ENCODE peak calls at places on chromosomes 11 and 22, in six cellular contexts. B, X, V, F, Q and I are unnamed samples. For H3K9me3, the result is how much of the 10 kb centered on the place peaks cover.

GRCh38 chr11:126082251-126083109 is 19.8 kb upstream of the CDON start:
- DNase-seq in F (no peak), Q (no peak), B (no peak), V (no peak), X (no peak), I (no peak)

GRCh38 chr11:100637706-100638105 is 49.4 kb upstream of the ARHGAP42 start:
- DNase-seq in V (no peak), B (no peak), F (no peak), X (no peak), Q (no peak), I (no peak)

GRCh38 chr11:87399341-87399740 is 361.6 kb downstream of the TMEM135 start:
- DNase-seq in B (no peak), F (no peak), X (no peak), V (no peak), Q (no peak), I (no peak)

GRCh38 chr22:25109878-25110595 is 89.6 kb upstream of the CRYBB3 start:
- DNase-seq in Q (no peak), X (no peak), F (no peak), B (no peak), V (no peak), I (no peak)

GRCh38 chr11:72742522-72743320 is 9.5 kb downstream of the ARAP1 start:
- DNase-seq in F (no peak), Q (no peak), V (no peak), X (no peak), B (no peak), I (no peak)

GRCh38 chr11:134261626-134262488 is 8.5 kb downstream of the ACAD8 start:
- DNase-seq in B (no peak), X (no peak), F (no peak), Q (peak), V (no peak), I (no peak)

GRCh38 chr22:32204211-32204855 is 540 bp downstream of the RFPL2 start:
- DNase-seq in F (no peak), V (no peak), Q (no peak), B (no peak), X (no peak), I (no peak)

GRCh38 chr11:25981998-25982397 is 349.9 kb upstream of the ANO3 start:
- DNase-seq in Q (peak), V (peak), F (no peak), X (no peak), B (no peak), I (no peak)

GRCh38 chr11:132490976-132491375 is 1041.3 kb downstream of the OPCML start:
- DNase-seq in B (no peak), Q (peak), V (no peak), X (no peak), F (no peak), I (no peak)

GRCh38 chr11:72930011-72930410 is 115.8 kb downstream of the ATG16L2 start:
- DNase-seq in Q (peak), V (no peak), B (no peak), F (no peak), X (no peak), I (no peak)

GRCh38 chr11:19602906-19603305 is 109.7 kb upstream of the NAV2 start:
- DNase-seq in Q (no peak), X (no peak), B (no peak), F (no peak), V (no peak), I (no peak)

GRCh38 chr11:65911682-65912568 is 6.9 kb downstream of the C11orf68 start:
- DNase-seq in F (peak), V (no peak), X (no peak), Q (peak), B (peak), I (no peak)

GRCh38 chr11:1567052-1567720 is 4.9 kb downstream of the DUSP8 start:
- DNase-seq in Q (no peak), B (no peak), X (no peak), V (peak), F (no peak), I (no peak)

GRCh38 chr11:113557926-113558325 is 82.7 kb upstream of the DRD2 start:
- DNase-seq in V (no peak), B (no peak), F (no peak), X (no peak), Q (no peak), I (no peak)

GRCh38 chr22:36743591-36744412 is 32.1 kb downstream of the IFT27 start:
- DNase-seq in V (no peak), X (no peak), B (no peak), Q (no peak), F (no peak), I (no peak)

GRCh38 chr11:77082838-77083552 is 16.2 kb downstream of the CAPN5 start:
- DNase-seq in F (peak), B (peak), X (no peak), Q (peak), V (no peak), I (no peak)

GRCh38 chr11:118152552-118153471 is at the start of gene SCN4B:
- DNase-seq in F (peak), B (peak), Q (peak), X (no peak), V (peak), I (no peak)

GRCh38 chr11:36508743-36509142 is 1.3 kb downstream of the TRAF6 start:
- DNase-seq in Q (no peak), X (no peak), F (no peak), B (no peak), V (no peak), I (no peak)

GRCh38 chr11:118679483-118679882 is at the start of gene TREH:
- DNase-seq in X (no peak), F (no peak), B (no peak), Q (no peak), V (peak), I (no peak)

GRCh38 chr11:22341582-22341919 is 3.4 kb downstream of the SLC17A6 start:
- DNase-seq in Q (no peak), B (no peak), X (no peak), F (no peak), V (no peak), I (no peak)

GRCh38 chr11:35483131-35483800 is 42.1 kb downstream of the PAMR1 start:
- DNase-seq in X (no peak), V (no peak), Q (peak), F (no peak), B (no peak), I (no peak)

GRCh38 chr22:17810570-17811116 is 36.4 kb upstream of the BID start:
- DNase-seq in X (no peak), B (no peak), V (no peak), F (no peak), Q (no peak), I (no peak)

GRCh38 chr22:38824587-38824986 is 19.2 kb downstream of the NPTXR start:
- DNase-seq in X (no peak), V (peak), Q (peak), B (peak), F (no peak), I (no peak)

GRCh38 chr11:112355726-112356125 is 95.1 kb upstream of the PLET1 start:
- DNase-seq in F (peak), V (no peak), X (no peak), B (peak), Q (peak), I (no peak)

GRCh38 chr11:72223615-72224586 is 666 bp upstream of the INPPL1 start:
- DNase-seq in V (no peak), Q (peak), F (peak), B (peak), X (peak), I (no peak)

GRCh38 chr22:43171607-43172006 is 15.3 kb downstream of the TTLL12 start:
- DNase-seq in B (no peak), V (no peak), Q (no peak), F (no peak), X (no peak), I (no peak)

GRCh38 chr11:26297179-26297970 is 34.6 kb upstream of the ANO3 start:
- DNase-seq in Q (peak), X (no peak), V (peak), F (no peak), B (peak), I (no peak)

GRCh38 chr11:47179655-47179991 is 2.9 kb upstream of the ARFGAP2 start:
- DNase-seq in Q (peak), X (no peak), F (no peak), B (no peak), V (no peak), I (no peak)

GRCh38 chr22:41909290-41910049 is 5.4 kb downstream of the SHISA8 start:
- DNase-seq in F (no peak), V (no peak), X (no peak), B (no peak), Q (no peak), I (no peak)

GRCh38 chr11:78039919-78040671 is 17.0 kb upstream of the KCTD14 start:
- DNase-seq in B (peak), X (no peak), F (peak), Q (peak), V (peak), I (no peak)

GRCh38 chr11:44711772-44712608 is 14.8 kb upstream of the TSPAN18 start:
- DNase-seq in Q (no peak), V (no peak), X (no peak), F (no peak), B (no peak), I (no peak)

GRCh38 chr11:44713022-44713421 is 13.7 kb upstream of the TSPAN18 start:
- DNase-seq in V (no peak), Q (no peak), F (no peak), B (no peak), X (no peak), I (no peak)

GRCh38 chr11:44718612-44719390 is 8.0 kb upstream of the TSPAN18 start:
- DNase-seq in X (no peak), B (no peak), V (no peak), Q (no peak), F (no peak), I (no peak)

GRCh38 chr11:44718057-44718456 is 8.7 kb upstream of the TSPAN18 start:
- DNase-seq in Q (no peak), B (no peak), F (no peak), X (no peak), V (no peak), I (no peak)

DNA sequence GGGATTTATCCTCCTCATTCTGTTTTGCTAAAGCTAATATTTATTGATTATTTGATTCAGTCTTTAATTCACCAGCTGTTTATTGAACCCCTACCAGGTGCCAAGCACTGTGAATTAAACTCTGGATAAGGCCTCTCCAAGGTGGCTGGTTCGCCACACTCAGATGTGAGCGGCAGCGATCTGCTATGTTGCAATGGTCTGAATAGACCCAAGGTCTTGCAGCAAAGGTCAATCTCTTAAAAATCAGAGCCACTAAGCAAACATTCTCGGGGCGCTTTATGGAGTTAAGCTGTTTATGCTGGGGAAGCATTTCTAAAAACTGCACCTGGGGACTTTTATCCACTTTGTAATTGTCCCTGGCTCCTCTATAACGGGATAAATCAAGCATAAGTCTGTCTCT is 10.5 kb upstream of the TSPAN18 start:
- DNase-seq in V (no peak), Q (no peak), X (no peak), F (no peak), B (no peak), I (no peak)
- H3K9me3 ChIP-seq in V (under half), Q (under half), X (under half), F (under half), B (under half), I (under half)

DNA sequence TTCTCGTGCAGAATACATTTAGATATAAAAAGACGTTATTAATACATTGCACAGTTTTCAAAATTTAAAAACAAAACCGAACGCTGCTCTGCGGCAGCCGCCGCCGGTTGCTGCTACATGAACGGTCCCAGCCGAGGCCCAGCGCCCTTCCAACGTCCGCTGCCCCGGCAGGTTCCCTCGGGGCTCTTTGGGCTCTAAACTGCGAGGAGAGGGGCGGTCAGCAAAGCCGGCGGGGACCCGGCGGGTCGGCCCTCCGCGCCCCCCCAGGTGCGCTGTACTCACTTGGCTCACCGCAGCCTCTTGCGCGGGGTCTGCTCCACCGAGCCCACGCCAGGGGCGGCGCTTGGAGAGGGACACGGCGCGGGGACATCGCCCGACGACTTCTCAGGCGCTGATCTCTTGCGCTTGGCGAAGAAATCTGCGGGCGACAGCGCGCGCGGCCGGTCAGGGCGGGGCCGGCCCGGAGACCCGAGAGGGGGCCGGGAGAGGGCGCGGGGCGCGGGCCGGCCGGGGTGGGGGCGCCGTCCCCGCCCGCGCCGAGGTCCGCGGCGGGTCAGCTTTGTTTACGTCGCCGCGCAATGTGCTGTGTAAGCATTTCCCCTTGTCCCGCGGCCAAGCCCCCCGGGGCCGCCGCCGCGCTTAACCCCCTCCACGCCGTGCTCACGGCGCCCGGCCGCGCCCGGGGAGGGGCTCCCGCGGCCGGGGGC is 1.7 kb downstream of the CDKN1C start:
- DNase-seq in F (no peak), Q (peak), B (peak), X (no peak), V (no peak), I (no peak)
- H3K27ac ChIP-seq in F (peak), Q (peak), B (peak), X (no peak), V (peak), I (peak)

GRCh38 chr22:47539374-47539773 is 776.9 kb downstream of the TBC1D22A start:
- DNase-seq in B (no peak), X (no peak), V (no peak), F (no peak), Q (no peak), I (no peak)
- H3K9me3 ChIP-seq in B (under half), X (under half), V (under half), F (under half), Q (under half), I (under half)

GRCh38 chr11:129275825-129276224 is 83.7 kb upstream of the ARHGAP32 start:
- DNase-seq in B (peak), F (no peak), V (no peak), X (no peak), Q (no peak), I (no peak)
- H3K27ac ChIP-seq in B (peak), F (no peak), V (peak), X (no peak), Q (no peak), I (no peak)

GRCh38 chr22:48920776-48921241 is 906.9 kb downstream of the BRD1 start:
- DNase-seq in F (no peak), Q (no peak), V (no peak), X (no peak), B (no peak), I (no peak)
- H3K9me3 ChIP-seq in F (under half), Q (under half), V (under half), X (under half), B (under half), I (under half)

GRCh38 chr11:92224394-92225205 is at the start of gene FAT3:
- DNase-seq in B (no peak), F (peak), V (no peak), X (no peak), Q (peak), I (no peak)
- H3K27ac ChIP-seq in B (no peak), F (no peak), V (no peak), X (no peak), Q (no peak), I (peak)